ENCODE peak calls at places on chromosome 1, in four cellular contexts. One of them, this sample, is unnamed.
A peak's percentile ranks its signal among the peaks of the same experiment; 100 is the strongest.

GRCh38 chr1:153389978-153390879 is 644 bp downstream of the S100A8 start:
- DNase-seq in sigmoid colon: no peak
- DNase-seq in AG04450: no peak
- DNase-seq in lower lobe of right lung: no peak
- DNase-seq in this sample: no peak

GRCh38 chr1:181479137-181479745 is 4.1 kb upstream of the CACNA1E start:
- DNase-seq in sigmoid colon: no peak
- DNase-seq in AG04450: peak; percentile 27
- DNase-seq in lower lobe of right lung: peak; percentile 53
- DNase-seq in this sample: peak; percentile 76

GRCh38 chr1:5720484-5720883 is 271.7 kb downstream of the NPHP4 start:
- DNase-seq in sigmoid colon: no peak
- DNase-seq in AG04450: no peak
- DNase-seq in lower lobe of right lung: peak; percentile 39
- DNase-seq in this sample: no peak

GRCh38 chr1:11940260-11940921 is 5.9 kb downstream of the PLOD1 start:
- DNase-seq in sigmoid colon: peak; percentile 91
- DNase-seq in AG04450: no peak
- DNase-seq in lower lobe of right lung: no peak
- DNase-seq in this sample: peak; percentile 56

GRCh38 chr1:186783193-186783592 is 45.6 kb upstream of the PLA2G4A start:
- DNase-seq in sigmoid colon: no peak
- DNase-seq in AG04450: no peak
- DNase-seq in lower lobe of right lung: no peak
- DNase-seq in this sample: no peak

GRCh38 chr1:8373547-8374270 is 55.8 kb downstream of the SLC45A1 start:
- DNase-seq in sigmoid colon: peak; percentile 95
- DNase-seq in AG04450: peak; percentile 69
- DNase-seq in lower lobe of right lung: peak; percentile 76
- DNase-seq in this sample: peak; percentile 87

GRCh38 chr1:53585116-53585515 is 125.9 kb downstream of the DMRTB1 start:
- DNase-seq in sigmoid colon: peak; percentile 55
- DNase-seq in AG04450: peak; percentile 44
- DNase-seq in lower lobe of right lung: no peak
- DNase-seq in this sample: peak; percentile 13

GRCh38 chr1:15313012-15313411 is 66.0 kb downstream of the FHAD1 start:
- DNase-seq in sigmoid colon: no peak
- DNase-seq in AG04450: no peak
- DNase-seq in lower lobe of right lung: no peak
- DNase-seq in this sample: no peak

GRCh38 chr1:74771913-74772515 is 39.1 kb downstream of the TYW3 start:
- DNase-seq in sigmoid colon: no peak
- DNase-seq in AG04450: peak; percentile 8
- DNase-seq in lower lobe of right lung: no peak
- DNase-seq in this sample: peak; percentile 65

GRCh38 chr1:161200992-161201827 is 957 bp upstream of the NDUFS2 start:
- DNase-seq in sigmoid colon: peak; percentile 90
- DNase-seq in AG04450: peak; percentile 37
- DNase-seq in lower lobe of right lung: no peak
- DNase-seq in this sample: peak; percentile 88

GRCh38 chr1:234069760-234070159 is 165.3 kb downstream of the SLC35F3 start:
- DNase-seq in sigmoid colon: no peak
- DNase-seq in AG04450: no peak
- DNase-seq in lower lobe of right lung: no peak
- DNase-seq in this sample: no peak

GRCh38 chr1:223483511-223483910 is 90.3 kb downstream of the CCDC185 start:
- DNase-seq in sigmoid colon: no peak
- DNase-seq in AG04450: no peak
- DNase-seq in lower lobe of right lung: no peak
- DNase-seq in this sample: no peak

GRCh38 chr1:223487514-223488259 is 94.5 kb downstream of the CCDC185 start:
- DNase-seq in sigmoid colon: no peak
- DNase-seq in AG04450: no peak
- DNase-seq in lower lobe of right lung: no peak
- DNase-seq in this sample: no peak

GRCh38 chr1:223489439-223489838 is 96.2 kb downstream of the CCDC185 start:
- DNase-seq in sigmoid colon: no peak
- DNase-seq in AG04450: no peak
- DNase-seq in lower lobe of right lung: no peak
- DNase-seq in this sample: no peak

GRCh38 chr1:223482766-223483165 is 89.6 kb downstream of the CCDC185 start:
- DNase-seq in sigmoid colon: no peak
- DNase-seq in AG04450: no peak
- DNase-seq in lower lobe of right lung: no peak
- DNase-seq in this sample: no peak

DNA sequence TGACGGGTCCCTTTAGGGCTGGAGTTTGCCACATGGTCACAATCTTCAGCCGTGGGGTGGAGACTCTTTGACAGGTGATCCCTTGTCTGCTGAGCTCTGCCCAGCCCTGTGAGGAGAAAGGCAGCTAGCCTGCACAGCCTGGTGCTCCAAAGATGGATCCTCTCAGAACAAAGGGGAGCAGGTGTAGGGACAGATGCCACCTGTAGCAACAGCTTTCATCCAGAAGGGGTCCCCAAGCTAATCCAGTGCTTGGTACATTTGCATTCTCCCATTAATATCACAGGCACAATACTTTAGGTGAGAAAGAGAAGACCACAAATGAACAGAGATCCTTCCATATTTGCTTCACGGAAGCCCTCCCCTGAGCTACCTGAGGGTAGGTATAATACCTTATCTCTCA is 93.2 kb downstream of the CCDC185 start:
- DNase-seq in sigmoid colon: no peak
- DNase-seq in AG04450: no peak
- DNase-seq in lower lobe of right lung: no peak
- DNase-seq in this sample: no peak
- TF ChIP-seq CTCF in sigmoid colon: no peak
- TF ChIP-seq CTCF in AG04450: no peak
- TF ChIP-seq CTCF in lower lobe of right lung: no peak
- TF ChIP-seq CTCF in this sample: no peak

GRCh38 chr1:224496826-224497225 is 62.2 kb upstream of the WDR26 start:
- DNase-seq in sigmoid colon: no peak
- DNase-seq in AG04450: no peak
- DNase-seq in lower lobe of right lung: no peak
- DNase-seq in this sample: no peak

GRCh38 chr1:224498574-224499170 is 64.1 kb upstream of the WDR26 start:
- DNase-seq in sigmoid colon: no peak
- DNase-seq in AG04450: no peak
- DNase-seq in lower lobe of right lung: no peak
- DNase-seq in this sample: no peak

GRCh38 chr1:224499204-224499603 is 64.6 kb upstream of the WDR26 start:
- DNase-seq in sigmoid colon: no peak
- DNase-seq in AG04450: no peak
- DNase-seq in lower lobe of right lung: no peak
- DNase-seq in this sample: no peak

GRCh38 chr1:224495861-224496260 is 61.3 kb upstream of the WDR26 start:
- DNase-seq in sigmoid colon: no peak
- DNase-seq in AG04450: no peak
- DNase-seq in lower lobe of right lung: no peak
- DNase-seq in this sample: no peak

GRCh38 chr1:224497714-224498573 is 63.3 kb upstream of the WDR26 start:
- DNase-seq in sigmoid colon: no peak
- DNase-seq in AG04450: no peak
- DNase-seq in lower lobe of right lung: no peak
- DNase-seq in this sample: peak; percentile 82
- H3K4me3 ChIP-seq in sigmoid colon: no peak overlapping the region
- H3K4me3 ChIP-seq in AG04450: no peak overlapping the region
- H3K4me3 ChIP-seq in lower lobe of right lung: no peak overlapping the region
- H3K4me3 ChIP-seq in this sample: no peak overlapping the region

GRCh38 chr1:167544447-167544846 is 9.1 kb downstream of the CREG1 start:
- DNase-seq in sigmoid colon: no peak
- DNase-seq in AG04450: no peak
- DNase-seq in lower lobe of right lung: no peak
- DNase-seq in this sample: no peak
- TF ChIP-seq CTCF in sigmoid colon: no peak
- TF ChIP-seq CTCF in AG04450: no peak
- TF ChIP-seq CTCF in lower lobe of right lung: no peak
- TF ChIP-seq CTCF in this sample: no peak

DNA sequence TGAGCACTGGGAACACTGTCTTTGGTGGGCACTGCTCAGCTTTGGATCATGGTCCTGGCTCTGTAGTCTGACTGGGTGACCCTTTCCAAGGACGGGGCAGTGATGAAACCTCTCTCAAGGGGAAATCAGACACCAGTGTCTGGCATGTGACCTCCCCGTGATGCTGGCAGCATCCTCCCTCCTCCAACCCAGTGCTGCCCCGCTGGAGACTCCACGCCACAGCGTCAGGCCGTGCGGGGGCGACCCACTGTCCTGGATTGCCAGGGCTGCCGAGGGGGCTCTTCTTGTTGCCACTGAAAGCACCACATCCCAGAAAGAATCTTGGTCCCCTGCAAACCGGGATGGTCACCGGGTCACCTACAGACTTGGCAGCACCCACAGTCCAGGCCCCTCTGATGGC is 146.4 kb upstream of the ARHGEF16 start:
- DNase-seq in sigmoid colon: no peak
- DNase-seq in AG04450: no peak
- DNase-seq in lower lobe of right lung: no peak
- DNase-seq in this sample: no peak
- H3K4me3 ChIP-seq in sigmoid colon: no peak overlapping the region
- H3K4me3 ChIP-seq in AG04450: no peak overlapping the region
- H3K4me3 ChIP-seq in lower lobe of right lung: no peak overlapping the region
- H3K4me3 ChIP-seq in this sample: no peak overlapping the region

This sample was measured in fibroblast of the aortic adventitia.